ENCODE peak calls at places on chromosomes 11 and 22, in six cellular contexts. A is GM12878, Z is OCI-LY7, I is GM23338, E is mammary epithelial cell, M is A549. U is an unnamed sample.

GRCh38 chr22:45887202-45888131 is 89.5 kb downstream of the WNT7B start:
- DNase-seq in M (no peak), Z (no peak), E (peak), A (no peak), I (no peak), U (peak)

GRCh38 chr11:118621071-118621815 is 13.8 kb downstream of the PHLDB1 start:
- DNase-seq in I (peak), Z (no peak), E (peak), A (no peak), M (no peak), U (peak)

GRCh38 chr11:79047356-79047755 is 393.5 kb downstream of the TENM4 start:
- DNase-seq in I (no peak), M (no peak), Z (no peak), A (no peak), E (no peak), U (no peak)

GRCh38 chr22:43267332-43267731 is 75.8 kb downstream of the SCUBE1 start:
- DNase-seq in A (no peak), E (no peak), I (no peak), Z (no peak), M (no peak), U (no peak)

GRCh38 chr11:47768090-47768620 is 1.0 kb upstream of the FNBP4 start:
- DNase-seq in Z (peak), M (peak), A (no peak), I (peak), E (peak), U (peak)

GRCh38 chr11:117058761-117059233 is 39.4 kb downstream of the SIK3 start:
- DNase-seq in M (no peak), A (no peak), I (peak), Z (no peak), E (no peak), U (no peak)

GRCh38 chr22:48574776-48575566 is 1252.7 kb downstream of the BRD1 start:
- DNase-seq in I (peak), M (peak), A (no peak), Z (no peak), E (peak), U (peak)

GRCh38 chr11:60169264-60169915 is 13.5 kb downstream of the MS4A6A start:
- DNase-seq in A (no peak), M (peak), Z (peak), E (peak), I (peak), U (peak)

GRCh38 chr11:66617148-66617814 is 851 bp downstream of the RBM14 start:
- DNase-seq in M (no peak), Z (no peak), I (no peak), A (no peak), E (peak), U (peak)

GRCh38 chr11:68525930-68526329 is 65.4 kb downstream of the PPP6R3 start:
- DNase-seq in Z (no peak), A (no peak), M (no peak), I (no peak), E (peak), U (no peak)

GRCh38 chr11:69567951-69568808 is 72.8 kb upstream of the CCND1 start:
- DNase-seq in I (no peak), A (no peak), M (no peak), Z (no peak), E (peak), U (no peak)

GRCh38 chr22:48434156-48434867 is 1393.4 kb downstream of the BRD1 start:
- DNase-seq in M (no peak), E (no peak), Z (no peak), A (no peak), I (no peak), U (peak)

GRCh38 chr22:31537019-31537535 is 40.7 kb downstream of the SFI1 start:
- DNase-seq in E (no peak), A (peak), M (no peak), Z (peak), I (no peak), U (no peak)

GRCh38 chr11:76515494-76515893 is 70.7 kb downstream of the EMSY start:
- DNase-seq in I (no peak), M (no peak), E (no peak), Z (no peak), A (no peak), U (no peak)

GRCh38 chr11:2689551-2690260 is 10.1 kb downstream of the KCNQ1OT1 start:
- DNase-seq in Z (peak), M (no peak), A (no peak), I (no peak), E (no peak), U (peak)

GRCh38 chr11:127454856-127455255 is 454.3 kb upstream of the KIRREL3 start:
- DNase-seq in M (no peak), Z (no peak), E (no peak), I (peak), A (no peak), U (no peak)

GRCh38 chr22:48453171-48453570 is 1374.5 kb downstream of the BRD1 start:
- DNase-seq in A (no peak), M (no peak), Z (no peak), E (no peak), I (no peak), U (peak)

GRCh38 chr22:32591620-32592019 is 117.0 kb downstream of the FBXO7 start:
- DNase-seq in Z (no peak), M (no peak), E (no peak), A (no peak), I (no peak), U (peak)

GRCh38 chr11:2271327-2272240 is 1.2 kb upstream of the ASCL2 start:
- DNase-seq in I (peak), Z (no peak), E (no peak), A (no peak), M (no peak), U (peak)

GRCh38 chr11:64787526-64788320 is 9.4 kb upstream of the SF1 start:
- DNase-seq in A (no peak), E (peak), Z (peak), I (peak), M (peak), U (peak)

GRCh38 chr22:17191163-17191562 is 28.1 kb downstream of the ADA2 start:
- DNase-seq in E (peak), Z (no peak), M (no peak), A (no peak), I (no peak), U (peak)

GRCh38 chr22:30557243-30557642 is 10.7 kb upstream of the SEC14L6 start:
- DNase-seq in I (peak), M (no peak), Z (no peak), E (no peak), A (no peak), U (peak)

GRCh38 chr11:57792060-57792541 is 30.5 kb downstream of the CTNND1 start:
- DNase-seq in I (no peak), A (peak), E (peak), M (no peak), Z (no peak), U (peak)

GRCh38 chr22:42856179-42856864 is 751 bp downstream of the ARFGAP3 start:
- DNase-seq in Z (peak), M (no peak), A (no peak), E (no peak), I (peak), U (peak)

GRCh38 chr11:120391297-120391696 is 55.1 kb downstream of the ARHGEF12 start:
- DNase-seq in E (no peak), A (no peak), Z (no peak), M (no peak), I (peak), U (no peak)

GRCh38 chr11:1567721-1568100 is 4.4 kb downstream of the DUSP8 start:
- DNase-seq in A (no peak), Z (no peak), E (no peak), I (no peak), M (no peak), U (peak)

GRCh38 chr22:48827904-48828555 is 999.6 kb downstream of the BRD1 start:
- DNase-seq in Z (no peak), M (no peak), E (no peak), I (no peak), A (no peak), U (no peak)

GRCh38 chr11:119476666-119477331 is 53.8 kb upstream of the THY1 start:
- DNase-seq in I (no peak), A (no peak), E (no peak), Z (no peak), M (no peak), U (no peak)

GRCh38 chr22:41524283-41524682 is 20.0 kb downstream of the POLR3H start:
- DNase-seq in M (no peak), E (no peak), Z (no peak), I (no peak), A (no peak), U (peak)

GRCh38 chr22:39254789-39255298 is 10.1 kb upstream of the PDGFB start:
- DNase-seq in I (no peak), Z (no peak), A (peak), E (peak), M (no peak), U (peak)

GRCh38 chr22:39256186-39256552 is 11.4 kb upstream of the PDGFB start:
- DNase-seq in A (no peak), M (no peak), E (no peak), I (no peak), Z (no peak), U (no peak)

GRCh38 chr22:39254122-39254521 is 9.3 kb upstream of the PDGFB start:
- DNase-seq in M (no peak), Z (no peak), I (no peak), A (no peak), E (no peak), U (no peak)

GRCh38 chr22:39256979-39257378 is 12.2 kb upstream of the PDGFB start:
- DNase-seq in Z (no peak), I (no peak), E (no peak), A (no peak), M (no peak), U (no peak)

DNA sequence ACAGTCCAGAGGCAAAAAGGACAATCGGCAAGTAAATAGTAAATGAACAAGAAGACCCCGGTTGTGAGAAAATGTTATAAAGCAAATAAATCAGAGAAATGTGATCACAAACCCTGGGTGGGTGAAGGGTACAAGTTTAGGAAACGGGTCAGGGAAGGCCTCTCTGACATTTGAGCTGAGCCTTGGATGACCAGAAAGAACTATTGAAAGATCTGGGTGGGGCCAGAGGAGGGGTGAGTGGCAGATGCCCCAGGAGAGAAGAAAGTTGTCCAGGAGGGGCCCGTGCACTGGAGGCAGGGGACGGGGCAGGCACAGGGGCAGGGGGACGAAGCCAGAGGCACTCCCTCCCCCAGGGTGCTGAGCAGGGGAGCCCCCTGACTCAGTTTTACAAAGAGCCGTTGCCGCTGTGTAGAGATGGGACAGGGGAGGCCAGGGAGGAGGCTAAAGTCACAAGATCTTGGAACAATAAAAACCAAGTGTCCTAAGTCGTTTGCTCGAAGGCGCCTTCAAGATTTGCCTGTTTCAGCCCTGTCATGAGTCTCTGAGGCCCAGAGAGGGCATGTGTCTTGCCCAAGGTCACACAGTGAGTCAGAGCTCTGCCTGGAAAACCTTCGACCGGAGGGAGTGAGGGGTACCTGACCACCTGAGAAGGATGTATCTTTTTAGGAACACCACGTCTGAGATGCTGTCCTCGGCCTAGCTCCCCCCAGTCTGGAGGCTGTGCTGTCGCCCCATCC is 10.8 kb upstream of the PDGFB start:
- DNase-seq in M (no peak), I (no peak), A (no peak), E (no peak), Z (no peak), U (no peak)
- H3K4me2 ChIP-seq in M (peak), I (peak), A (peak), E (no peak), Z (no peak), U (no peak)

GRCh38 chr11:9823439-9823838 is 159.6 kb downstream of the SWAP70 start:
- DNase-seq in I (no peak), Z (no peak), M (no peak), E (no peak), A (no peak), U (no peak)

GRCh38 chr11:9820260-9820659 is 156.4 kb downstream of the SWAP70 start:
- DNase-seq in Z (no peak), A (no peak), M (no peak), I (no peak), E (no peak), U (no peak)

GRCh38 chr11:9817191-9817590 is 153.3 kb downstream of the SWAP70 start:
- DNase-seq in E (no peak), M (no peak), I (no peak), A (no peak), Z (no peak), U (no peak)

GRCh38 chr11:9823887-9824385 is 160.1 kb downstream of the SWAP70 start:
- DNase-seq in E (peak), Z (no peak), I (no peak), A (no peak), M (no peak), U (no peak)

DNA sequence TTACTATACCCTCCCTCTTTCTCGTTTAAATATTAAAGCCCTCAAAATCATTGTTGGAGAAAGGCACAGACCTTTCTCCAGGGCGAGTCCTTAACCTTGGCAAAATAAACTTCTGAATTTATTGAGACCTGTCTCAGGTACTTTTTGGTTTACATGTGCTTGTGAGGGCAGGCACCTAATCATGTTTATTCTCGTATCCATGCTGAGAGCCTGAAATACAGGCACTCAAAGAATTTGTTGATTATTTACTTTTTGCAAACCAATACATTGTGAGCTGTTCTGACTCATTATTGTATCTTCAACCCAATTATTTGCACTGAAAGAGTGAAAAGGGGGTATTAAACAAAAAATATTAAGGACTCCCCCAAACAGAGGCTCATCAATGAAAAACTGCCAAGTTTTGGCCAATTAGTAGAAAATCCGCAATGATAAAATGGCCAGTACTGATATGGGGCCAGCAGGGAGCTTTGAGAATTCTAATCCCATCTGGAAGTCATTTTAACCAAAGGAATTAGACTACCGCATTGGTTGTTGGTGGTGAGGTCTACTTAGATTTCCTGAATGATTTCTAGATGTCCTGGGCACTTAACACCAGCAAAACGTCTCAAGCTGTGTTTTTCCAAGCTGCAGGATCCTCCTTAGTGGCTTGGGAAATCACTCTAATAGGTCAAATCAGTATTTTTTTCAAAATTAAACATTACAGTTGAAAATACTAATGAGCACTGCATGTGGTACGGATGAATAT is 157.3 kb downstream of the SWAP70 start:
- DNase-seq in Z (no peak), M (no peak), E (no peak), I (no peak), A (no peak), U (peak)
- H3K4me2 ChIP-seq in Z (no peak), M (peak), E (no peak), I (peak), A (no peak), U (no peak)

DNA sequence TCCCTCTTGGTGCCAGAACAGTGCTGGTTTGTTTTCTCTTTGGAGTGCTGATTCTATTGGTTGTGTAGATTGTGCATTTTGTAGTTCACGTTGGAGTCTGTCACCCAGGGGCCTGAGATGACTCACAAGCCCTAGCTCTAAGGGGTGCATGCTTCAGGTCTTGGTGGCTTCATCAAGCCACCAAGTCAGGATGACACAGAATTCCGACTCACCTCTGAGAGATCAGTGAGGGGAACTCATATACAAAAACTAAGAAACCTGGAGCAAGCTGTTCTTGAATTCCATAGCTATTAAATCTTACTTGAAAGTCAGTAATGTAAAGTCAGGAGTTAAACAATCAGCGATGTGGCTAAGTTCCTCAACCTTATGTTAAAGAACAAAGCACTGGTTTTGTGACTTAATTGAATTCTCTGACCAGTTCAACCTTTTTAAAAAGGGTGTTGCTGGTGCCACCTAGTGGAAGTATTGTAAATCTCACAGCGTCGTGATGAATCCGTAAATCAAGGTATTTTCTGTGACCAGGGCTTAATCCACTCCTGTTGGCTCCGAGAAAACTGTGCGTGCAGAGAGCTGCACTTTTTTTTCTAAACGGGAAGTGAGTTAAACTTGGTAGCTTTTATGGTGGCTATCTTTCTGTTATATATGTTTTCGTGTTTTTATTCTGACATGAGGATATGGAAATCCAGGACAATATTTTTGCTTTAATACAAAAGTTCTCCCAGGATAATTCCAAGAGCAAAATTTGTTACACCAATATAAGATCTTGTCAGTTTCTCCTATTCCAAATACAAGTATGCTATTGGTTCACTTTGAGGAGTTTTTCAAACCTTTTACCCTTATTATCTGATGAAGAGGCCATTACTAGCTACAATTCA is 14.6 kb downstream of the MMP13 start:
- DNase-seq in E (peak), M (peak), A (peak), I (peak), Z (peak), U (peak)
- H3K4me2 ChIP-seq in E (peak), M (peak), A (no peak), I (no peak), Z (no peak), U (peak)

DNA sequence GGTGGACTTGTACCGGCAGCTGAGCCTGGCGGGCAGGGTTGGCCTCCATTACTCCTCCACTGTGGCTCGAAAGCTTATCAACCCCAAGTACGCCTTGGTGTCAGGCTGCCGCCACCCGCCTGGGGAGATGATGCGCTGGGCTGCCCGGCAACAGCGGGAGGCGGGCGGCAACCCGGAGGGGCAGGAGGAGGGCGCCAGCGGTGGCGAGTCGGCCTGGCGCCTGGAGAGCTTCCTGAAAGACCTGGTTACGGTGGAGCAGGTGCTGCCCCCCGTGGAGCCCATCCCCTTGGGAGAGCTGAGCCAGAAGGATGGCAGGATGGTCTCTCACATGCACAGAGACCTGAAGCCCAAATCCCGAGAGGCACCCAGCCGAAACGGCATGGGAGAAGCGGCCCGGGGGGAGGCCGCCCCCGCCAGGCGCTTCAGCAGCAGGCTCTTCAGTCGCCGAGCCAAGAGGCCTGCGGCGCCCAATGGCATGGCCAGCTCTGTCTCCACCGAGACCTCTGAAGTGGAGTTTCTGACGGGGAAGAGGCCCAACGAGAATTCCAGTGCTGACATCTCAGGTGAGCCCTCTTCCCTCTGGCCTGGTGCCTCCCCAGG is 26.7 kb downstream of the FAM83F start:
- DNase-seq in Z (no peak), M (no peak), I (no peak), A (no peak), E (no peak), U (peak)
- H3K4me2 ChIP-seq in Z (no peak), M (no peak), I (no peak), A (no peak), E (peak), U (no peak)

DNA sequence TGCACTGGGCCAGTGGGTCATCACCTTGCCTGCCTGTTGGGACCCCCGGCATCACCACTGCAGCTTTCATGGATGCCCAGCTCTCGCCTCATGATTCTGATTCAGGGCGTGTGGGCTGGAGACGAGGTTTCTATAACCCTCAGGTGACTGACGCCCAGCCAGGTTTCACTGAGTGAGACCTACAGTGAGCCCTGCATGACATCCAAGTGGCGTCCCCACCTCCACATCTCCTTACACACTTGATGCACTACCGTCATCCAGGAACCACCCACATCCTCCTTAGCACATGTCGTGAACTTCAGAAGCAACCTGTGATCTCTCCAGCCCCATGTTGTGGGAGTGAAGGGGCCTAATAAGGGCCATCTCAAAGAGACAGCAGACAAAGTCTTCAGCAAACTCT is 257.5 kb downstream of the CTTN start:
- DNase-seq in M (no peak), A (no peak), I (no peak), E (no peak), Z (no peak), U (no peak)
- H3K4me2 ChIP-seq in M (no peak), A (no peak), I (no peak), E (no peak), Z (no peak), U (no peak)

DNA sequence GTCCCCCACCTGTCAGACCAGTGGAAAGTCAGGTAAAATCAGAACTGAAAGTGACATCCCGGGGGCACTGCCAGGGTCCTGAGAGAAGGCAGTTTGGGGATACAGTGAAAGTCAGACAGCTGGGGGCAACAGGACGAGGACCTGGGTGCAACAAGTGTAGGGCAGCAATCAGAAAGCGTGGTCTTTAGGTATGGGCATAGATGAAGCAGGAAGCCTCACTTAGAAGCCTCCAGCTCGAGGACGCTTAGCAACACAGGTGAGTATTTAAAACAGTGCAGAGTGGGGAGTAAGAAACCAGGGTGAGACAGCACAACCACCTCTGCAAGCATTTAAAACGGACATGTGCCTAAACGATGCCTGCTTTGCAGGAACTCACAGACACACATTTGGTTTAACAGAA is 64.6 kb upstream of the POU2AF1 start:
- DNase-seq in E (no peak), A (no peak), M (no peak), Z (peak), I (no peak), U (no peak)
- H3K4me2 ChIP-seq in E (no peak), A (no peak), M (no peak), Z (peak), I (no peak), U (no peak)

U was measured in osteoblast.